ENCODE peak calls at places on chromosomes 4 and X, in ten cellular contexts. P is esophagus muscularis mucosa; K is body of pancreas; Z is ovary; W is WERI-Rb-1; G is tibial nerve; J is substantia nigra; Q is CD4-positive, alpha-beta T cell; M is MM.1S; A is Peyer's patch. Y is an unnamed sample.

GRCh38 chrX:2640436-2641150 is 50.5 kb upstream of the CD99 start:
- DNase-seq in P (no peak), K (no peak), Z (no peak), W (no peak), G (no peak), J (no peak), Q (no peak), M (no peak), A (no peak), Y (no peak)

GRCh38 chr4:98026362-98026761 is 116.9 kb downstream of the STPG2 start:
- DNase-seq in P (no peak), K (no peak), Z (no peak), W (no peak), G (no peak), J (no peak), Q (no peak), M (no peak), A (no peak), Y (no peak)

GRCh38 chr4:56186808-56187523 is 200.3 kb downstream of the AASDH start:
- DNase-seq in P (no peak), K (no peak), Z (no peak), W (no peak), G (no peak), J (no peak), Q (no peak), M (no peak), A (no peak), Y (no peak)

GRCh38 chr4:120995611-120996010 is 73.1 kb upstream of the PRDM5 start:
- DNase-seq in P (no peak), K (no peak), Z (no peak), W (no peak), G (no peak), J (no peak), Q (no peak), M (no peak), A (no peak), Y (no peak)

GRCh38 chr4:10983274-10983673 is 298.7 kb upstream of the CLNK start:
- DNase-seq in P (peak), K (peak), Z (no peak), W (no peak), G (no peak), J (no peak), Q (no peak), M (peak), A (peak), Y (no peak)

GRCh38 chr4:52868138-52868537 is 6.0 kb downstream of the RASL11B start:
- DNase-seq in P (no peak), K (no peak), Z (peak), W (no peak), G (no peak), J (peak), Q (no peak), M (no peak), A (no peak), Y (no peak)

GRCh38 chr4:39354178-39354503 is 12.0 kb downstream of the RFC1 start:
- DNase-seq in P (no peak), K (no peak), Z (no peak), W (no peak), G (no peak), J (no peak), Q (no peak), M (peak), A (no peak), Y (no peak)

GRCh38 chrX:3501833-3502535 is 155.5 kb upstream of the MXRA5 start:
- DNase-seq in P (no peak), K (no peak), Z (no peak), W (no peak), G (no peak), J (no peak), Q (no peak), M (no peak), A (no peak), Y (no peak)

GRCh38 chrX:20454117-20454516 is 187.4 kb upstream of the RPS6KA3 start:
- DNase-seq in P (no peak), K (no peak), Z (no peak), W (no peak), G (no peak), J (no peak), Q (no peak), M (no peak), A (no peak), Y (no peak)

GRCh38 chrX:47587091-47587891 is 5.1 kb downstream of the TIMP1 start:
- DNase-seq in P (no peak), K (no peak), Z (no peak), W (no peak), G (no peak), J (no peak), Q (no peak), M (no peak), A (peak), Y (no peak)

GRCh38 chrX:17521871-17522693 is 147.1 kb downstream of the NHS start:
- DNase-seq in P (no peak), K (no peak), Z (peak), W (no peak), G (no peak), J (no peak), Q (no peak), M (no peak), A (no peak), Y (no peak)

GRCh38 chrX:44996282-44996681 is 123.3 kb downstream of the KDM6A start:
- DNase-seq in P (no peak), K (no peak), Z (no peak), W (no peak), G (no peak), J (no peak), Q (no peak), M (no peak), A (no peak), Y (no peak)

GRCh38 chr4:57104706-57105560 is 5.3 kb downstream of the IGFBP7 start:
- DNase-seq in P (no peak), K (no peak), Z (no peak), W (no peak), G (no peak), J (no peak), Q (no peak), M (no peak), A (no peak), Y (no peak)

GRCh38 chrX:45822124-45822523 is 621.4 kb upstream of the DIPK2B start:
- DNase-seq in P (no peak), K (no peak), Z (no peak), W (no peak), G (no peak), J (no peak), Q (no peak), M (no peak), A (no peak), Y (no peak)

GRCh38 chr4:94507708-94508107 is 56.0 kb downstream of the PDLIM5 start:
- DNase-seq in P (no peak), K (peak), Z (peak), W (no peak), G (no peak), J (no peak), Q (no peak), M (no peak), A (no peak), Y (peak)

GRCh38 chr4:17448689-17449088 is 63.2 kb downstream of the QDPR start:
- DNase-seq in P (no peak), K (no peak), Z (no peak), W (no peak), G (no peak), J (no peak), Q (no peak), M (peak), A (no peak), Y (peak)

GRCh38 chr4:48909697-48910096 is 3.1 kb upstream of the OCIAD2 start:
- DNase-seq in P (no peak), K (peak), Z (no peak), W (no peak), G (no peak), J (no peak), Q (peak), M (no peak), A (peak), Y (peak)

GRCh38 chr4:137124278-137124932 is 407.9 kb downstream of the PCDH18 start:
- DNase-seq in P (no peak), K (peak), Z (no peak), W (peak), G (no peak), J (peak), Q (no peak), M (peak), A (no peak), Y (no peak)

GRCh38 chrX:45903781-45904201 is 641.4 kb downstream of the ZNF674 start:
- DNase-seq in P (no peak), K (peak), Z (no peak), W (no peak), G (no peak), J (no peak), Q (no peak), M (no peak), A (no peak), Y (no peak)

GRCh38 chr4:15682790-15683495 is 1.3 kb downstream of the FAM200B start:
- DNase-seq in P (no peak), K (no peak), Z (no peak), W (no peak), G (no peak), J (no peak), Q (no peak), M (no peak), A (no peak), Y (no peak)
- H3K27ac ChIP-seq in P (no peak), K (no peak), Z (no peak), W (peak), G (no peak), J (no peak), Q (no peak), M (no peak), A (no peak), Y (peak)

GRCh38 chr4:146465628-146466027 is 56.1 kb downstream of the SLC10A7 start:
- DNase-seq in P (no peak), K (no peak), Z (no peak), W (no peak), G (no peak), J (no peak), Q (no peak), M (no peak), A (no peak), Y (no peak)
- H3K27ac ChIP-seq in P (no peak), K (no peak), Z (no peak), W (no peak), G (no peak), J (no peak), Q (no peak), M (no peak), A (no peak), Y (no peak)

DNA sequence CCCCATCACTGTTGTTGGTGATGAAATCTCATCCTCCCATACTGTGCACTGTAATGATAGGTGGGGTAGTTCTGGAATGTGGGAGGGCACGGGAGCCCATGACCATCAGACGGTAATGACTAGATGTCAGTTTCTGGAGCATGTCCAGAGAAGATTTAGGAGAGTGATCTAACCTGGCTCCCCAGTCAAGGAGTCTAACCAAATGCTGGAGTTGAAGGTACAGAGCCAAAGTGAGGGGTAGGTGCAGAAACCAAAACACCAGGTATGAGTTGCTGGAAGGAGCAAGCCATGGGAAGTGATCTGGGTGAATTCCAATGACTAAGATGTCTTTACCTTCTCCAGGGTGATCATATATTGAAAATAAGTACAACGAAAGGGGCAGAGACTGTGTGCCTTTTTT is 296.9 kb downstream of the INPP4B start:
- DNase-seq in P (no peak), K (no peak), Z (no peak), W (no peak), G (no peak), J (no peak), Q (no peak), M (no peak), A (no peak), Y (peak)
- H3K27ac ChIP-seq in P (no peak), K (peak), Z (no peak), W (no peak), G (no peak), J (no peak), Q (no peak), M (no peak), A (no peak), Y (peak)

GRCh38 chrX:13825178-13825762 is 8.4 kb upstream of the GPM6B start:
- DNase-seq in P (no peak), K (no peak), Z (no peak), W (no peak), G (no peak), J (no peak), Q (no peak), M (no peak), A (no peak), Y (no peak)
- H3K27ac ChIP-seq in P (no peak), K (no peak), Z (no peak), W (no peak), G (no peak), J (peak), Q (no peak), M (no peak), A (no peak), Y (no peak)

GRCh38 chr4:106011387-106011786 is 116.1 kb downstream of the NPNT start:
- DNase-seq in P (no peak), K (no peak), Z (no peak), W (no peak), G (no peak), J (no peak), Q (no peak), M (no peak), A (no peak), Y (no peak)
- H3K27ac ChIP-seq in P (no peak), K (no peak), Z (no peak), W (no peak), G (no peak), J (no peak), Q (no peak), M (peak), A (no peak), Y (no peak)

DNA sequence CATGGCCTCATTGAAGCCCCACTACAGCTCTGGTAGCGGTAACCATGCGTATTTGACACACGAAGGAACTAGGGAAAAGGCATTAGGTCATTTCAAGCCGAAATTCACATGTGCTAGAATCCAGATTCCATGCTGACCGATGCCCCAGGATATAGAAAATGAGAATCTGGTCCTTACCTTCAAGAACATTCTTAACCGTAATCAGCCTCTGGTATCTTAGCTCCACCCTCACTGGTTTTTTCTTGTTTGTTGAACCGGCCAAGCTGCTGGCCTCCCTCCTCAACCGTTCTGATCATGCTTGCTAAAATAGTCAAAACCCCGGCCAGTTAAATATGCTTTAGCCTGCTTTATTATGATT is 875 bp downstream of the HPRT1 start:
- DNase-seq in P (no peak), K (no peak), Z (no peak), W (no peak), G (no peak), J (no peak), Q (no peak), M (peak), A (no peak), Y (no peak)
- H3K27ac ChIP-seq in P (no peak), K (peak), Z (no peak), W (peak), G (no peak), J (no peak), Q (no peak), M (no peak), A (peak), Y (no peak)

GRCh38 chr4:95522682-95523410 is 25.9 kb downstream of the UNC5C start:
- DNase-seq in P (no peak), K (no peak), Z (no peak), W (no peak), G (no peak), J (no peak), Q (no peak), M (no peak), A (no peak), Y (no peak)
- H3K27ac ChIP-seq in P (no peak), K (no peak), Z (no peak), W (no peak), G (no peak), J (peak), Q (no peak), M (no peak), A (no peak), Y (no peak)

Y was measured in epithelial cell of prostate.